ENCODE peak calls at places on chromosomes 6 and 20, in ten cellular contexts. T is sigmoid colon, B is ovary, W is K562, X is transverse colon, Q is H1, J is stomach, F is A549, D is GM12878, K is upper lobe of left lung. L is an unnamed sample.

GRCh38 chr20:44024820-44025580 is 110.3 kb downstream of the TOX2 start:
- DNase-seq in T (no peak), B (no peak), W (no peak), X (no peak), Q (no peak), J (no peak), F (no peak), D (no peak), K (no peak), L (no peak)

GRCh38 chr20:2658414-2659354 is 5.3 kb downstream of the IDH3B start:
- DNase-seq in T (no peak), B (no peak), W (peak; percentile 34), X (no peak), Q (no peak), J (no peak), F (peak; percentile 40), D (no peak), K (no peak), L (no peak)

GRCh38 chr6:1396952-1397868 is 7.8 kb downstream of the FOXF2 start:
- DNase-seq in T (peak; percentile 89), B (peak; percentile 23), W (peak; percentile 82), X (peak; percentile 76), Q (no peak), J (peak; percentile 75), F (peak; percentile 66), D (peak; percentile 43), K (peak; percentile 59), L (peak; percentile 48)

GRCh38 chr20:58480455-58481356 is 34.5 kb downstream of the APCDD1L start:
- DNase-seq in T (no peak), B (no peak), W (no peak), X (no peak), Q (no peak), J (no peak), F (no peak), D (no peak), K (no peak), L (no peak)

GRCh38 chr6:18507561-18507960 is 120.4 kb downstream of the RNF144B start:
- DNase-seq in T (no peak), B (no peak), W (no peak), X (no peak), Q (no peak), J (no peak), F (no peak), D (no peak), K (no peak), L (no peak)

GRCh38 chr6:36820700-36821580 is 18.3 kb downstream of the CPNE5 start:
- DNase-seq in T (no peak), B (no peak), W (peak; percentile 84), X (no peak), Q (no peak), J (no peak), F (no peak), D (no peak), K (peak; percentile 32), L (no peak)

GRCh38 chr6:80610821-80611220 is 504.4 kb downstream of the BCKDHB start:
- DNase-seq in T (no peak), B (no peak), W (no peak), X (no peak), Q (no peak), J (no peak), F (peak; percentile 42), D (no peak), K (no peak), L (no peak)

GRCh38 chr6:161449521-161449920 is 175.7 kb upstream of the AGPAT4 start:
- DNase-seq in T (no peak), B (no peak), W (no peak), X (no peak), Q (no peak), J (no peak), F (no peak), D (no peak), K (no peak), L (no peak)

GRCh38 chr6:108163267-108163643 is 2.6 kb upstream of the NR2E1 start:
- DNase-seq in T (no peak), B (no peak), W (no peak), X (no peak), Q (no peak), J (no peak), F (peak; percentile 36), D (no peak), K (no peak), L (no peak)

GRCh38 chr20:17225891-17226409 is 890 bp upstream of the PCSK2 start:
- DNase-seq in T (peak; percentile 61), B (peak; percentile 24), W (no peak), X (no peak), Q (no peak), J (no peak), F (no peak), D (no peak), K (no peak), L (no peak)

GRCh38 chr20:4637081-4637797 is 84.5 kb upstream of the PRND start:
- DNase-seq in T (no peak), B (no peak), W (no peak), X (no peak), Q (no peak), J (no peak), F (no peak), D (no peak), K (no peak), L (no peak)

GRCh38 chr6:23696946-23697345 is 429.1 kb upstream of the NRSN1 start:
- DNase-seq in T (no peak), B (no peak), W (no peak), X (no peak), Q (no peak), J (no peak), F (no peak), D (no peak), K (no peak), L (no peak)

GRCh38 chr6:46796842-46797241 is 3.7 kb downstream of the MEP1A start:
- DNase-seq in T (no peak), B (no peak), W (no peak), X (no peak), Q (no peak), J (no peak), F (no peak), D (no peak), K (no peak), L (no peak)

GRCh38 chr6:18388252-18388651 is 1.1 kb downstream of the RNF144B start:
- DNase-seq in T (no peak), B (no peak), W (no peak), X (no peak), Q (no peak), J (no peak), F (no peak), D (no peak), K (no peak), L (no peak)

GRCh38 chr20:38725458-38725958 is 1.2 kb downstream of the SLC32A1 start:
- DNase-seq in T (no peak), B (no peak), W (no peak), X (no peak), Q (no peak), J (no peak), F (no peak), D (no peak), K (no peak), L (no peak)

GRCh38 chr20:38722708-38723068 is 1.6 kb upstream of the SLC32A1 start:
- DNase-seq in T (no peak), B (no peak), W (no peak), X (no peak), Q (no peak), J (no peak), F (no peak), D (no peak), K (no peak), L (no peak)

GRCh38 chr20:38723069-38723981 is 961 bp upstream of the SLC32A1 start:
- DNase-seq in T (no peak), B (no peak), W (no peak), X (no peak), Q (no peak), J (no peak), F (no peak), D (no peak), K (no peak), L (no peak)

GRCh38 chr20:38724603-38725457 is 544 bp downstream of the SLC32A1 start:
- DNase-seq in T (no peak), B (no peak), W (no peak), X (no peak), Q (no peak), J (no peak), F (no peak), D (no peak), K (no peak), L (no peak)

GRCh38 chr20:38723982-38724602 is at the start of gene SLC32A1:
- DNase-seq in T (no peak), B (no peak), W (no peak), X (no peak), Q (no peak), J (no peak), F (no peak), D (no peak), K (no peak), L (no peak)
- TF ChIP-seq EP300 in T (no peak), B (no peak), W (no peak), X (no peak), Q (no peak), J (no peak), F (no peak), D (no peak), K (no peak), L (no peak)

GRCh38 chr20:51335329-51335841 is 207.1 kb downstream of the NFATC2 start:
- DNase-seq in T (no peak), B (no peak), W (no peak), X (no peak), Q (no peak), J (no peak), F (peak; percentile 84), D (no peak), K (no peak), L (no peak)
- H3K27ac ChIP-seq in T (no peak overlapping the region), B (no peak overlapping the region), W (no peak overlapping the region), X (no peak overlapping the region), Q (no peak overlapping the region), J (no peak overlapping the region), F (peak overlapping the region; percentile 84), D (no peak overlapping the region), K (no peak overlapping the region), L (no peak overlapping the region)

GRCh38 chr6:3228046-3228671 is 706 bp upstream of the TUBB2B start:
- DNase-seq in T (no peak), B (no peak), W (peak; percentile 55), X (no peak), Q (no peak), J (no peak), F (no peak), D (no peak), K (no peak), L (no peak)
- TF ChIP-seq EP300 in T (no peak), B (no peak), W (no peak), X (no peak), Q (no peak), J (no peak), F (no peak), D (no peak), K (no peak), L (peak; percentile 21)

GRCh38 chr6:41986339-41986738 is 44.7 kb upstream of the CCND3 start:
- DNase-seq in T (no peak), B (no peak), W (no peak), X (no peak), Q (no peak), J (no peak), F (no peak), D (no peak), K (no peak), L (no peak)

DNA sequence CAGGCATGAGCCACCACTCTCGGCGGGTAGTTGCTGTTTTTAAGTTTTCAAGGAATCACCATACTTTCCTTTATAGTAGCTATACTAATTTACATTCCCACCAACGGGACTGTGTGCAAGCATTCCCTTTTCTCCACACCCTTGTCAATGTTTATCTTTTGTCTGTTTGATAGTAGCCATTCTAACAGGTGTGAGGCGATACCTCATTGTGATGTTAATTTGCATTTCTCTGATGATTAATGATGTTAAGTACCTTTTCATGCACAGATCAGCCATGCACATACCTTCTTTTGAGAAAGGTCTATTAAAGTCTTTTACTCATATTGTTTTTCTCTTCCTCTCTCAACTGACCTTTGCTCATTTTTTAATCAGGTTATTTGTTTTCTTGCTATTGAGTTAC is 43.0 kb upstream of the CCND3 start:
- DNase-seq in T (no peak), B (no peak), W (no peak), X (no peak), Q (no peak), J (no peak), F (no peak), D (no peak), K (no peak), L (no peak)
- H3K27ac ChIP-seq in T (no peak overlapping the region), B (no peak overlapping the region), W (no peak overlapping the region), X (no peak overlapping the region), Q (no peak overlapping the region), J (no peak overlapping the region), F (peak overlapping the region; percentile 16), D (no peak overlapping the region), K (no peak overlapping the region), L (no peak overlapping the region)